ENCODE peak calls at places on chromosomes 7 and 10, in eight cellular contexts. X, L, V, Y, A, N, O and W are unnamed samples. For H3K27me3, the result is how much of the 10 kb centered on the place peaks cover.

GRCh38 chr7:141946874-141947273 is at the start of gene CLEC5A:
- DNase-seq in N (no peak), X (no peak), Y (no peak), O (no peak), V (no peak), A (no peak), L (no peak), W (no peak)

GRCh38 chr10:43237631-43238446 is 29.0 kb downstream of the RASGEF1A start:
- DNase-seq in L (no peak), V (no peak), O (no peak), A (no peak), X (no peak), Y (no peak), N (peak), W (no peak)

GRCh38 chr10:17005621-17006566 is 123.7 kb downstream of the CUBN start:
- DNase-seq in A (no peak), V (no peak), X (no peak), Y (no peak), L (no peak), N (no peak), O (no peak), W (no peak)

GRCh38 chr7:154484406-154484805 is 432.2 kb downstream of the DPP6 start:
- DNase-seq in X (no peak), Y (no peak), A (no peak), N (no peak), V (peak), O (no peak), L (no peak), W (no peak)

GRCh38 chr7:37201003-37201875 is 247.4 kb downstream of the ELMO1 start:
- DNase-seq in N (peak), L (peak), V (peak), Y (no peak), X (peak), A (peak), O (peak), W (peak)

GRCh38 chr10:12638103-12638502 is 288.8 kb downstream of the CAMK1D start:
- DNase-seq in L (no peak), N (no peak), X (no peak), A (peak), Y (no peak), O (no peak), V (peak), W (no peak)

GRCh38 chr7:101510297-101510696 is 118.8 kb downstream of the MYL10 start:
- DNase-seq in V (no peak), Y (no peak), A (no peak), L (no peak), N (no peak), O (no peak), X (no peak), W (no peak)

GRCh38 chr7:156003220-156004162 is 191.2 kb upstream of the SHH start:
- DNase-seq in O (no peak), N (no peak), A (no peak), L (no peak), Y (no peak), V (no peak), X (no peak), W (no peak)

GRCh38 chr10:22379059-22379458 is 33.8 kb downstream of the SPAG6 start:
- DNase-seq in A (no peak), Y (no peak), V (no peak), X (no peak), O (no peak), N (no peak), L (no peak), W (no peak)

GRCh38 chr10:76085773-76086570 is 654.5 kb downstream of the LRMDA start:
- DNase-seq in O (no peak), A (no peak), V (no peak), Y (no peak), L (no peak), N (no peak), X (no peak), W (no peak)
- H3K27ac ChIP-seq in O (peak), A (no peak), V (no peak), Y (no peak), L (no peak), N (peak), X (no peak), W (no peak)

DNA sequence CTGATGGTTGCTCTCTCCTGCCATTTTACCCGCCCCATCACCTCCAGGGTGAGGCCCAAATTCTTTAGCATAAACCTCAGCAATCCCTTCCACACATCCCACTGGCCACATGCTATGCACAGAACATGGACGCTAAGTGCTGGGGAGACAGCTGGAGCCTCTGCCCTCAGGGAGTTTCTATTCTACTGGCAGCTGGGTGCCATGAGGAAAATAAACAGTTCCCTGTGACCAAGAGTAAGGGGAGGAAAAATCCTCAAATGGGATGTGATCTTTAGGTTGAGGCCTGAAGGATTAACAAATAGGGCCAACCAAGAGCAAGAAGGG is 1.2 kb downstream of the PARP12 start:
- DNase-seq in X (no peak), A (no peak), L (no peak), V (no peak), N (no peak), O (no peak), Y (no peak), W (no peak)
- H3K4me3 ChIP-seq in X (no peak), A (peak), L (peak), V (no peak), N (peak), O (peak), Y (peak), W (no peak)

GRCh38 chr7:27144799-27145166 is 1.3 kb upstream of the HOXA5 start:
- DNase-seq in A (no peak), N (peak), V (no peak), Y (no peak), O (no peak), X (no peak), L (no peak), W (no peak)

GRCh38 chr7:27145167-27145883 is 1.8 kb upstream of the HOXA5 start:
- DNase-seq in X (no peak), A (no peak), V (no peak), N (peak), O (no peak), Y (no peak), L (no peak), W (no peak)

GRCh38 chr7:27143022-27143949 is at the start of gene HOXA5:
- DNase-seq in X (no peak), L (peak), Y (peak), N (peak), A (no peak), V (peak), O (no peak), W (no peak)

GRCh38 chr7:27142562-27143021 is 889 bp downstream of the HOXA5 start:
- DNase-seq in L (no peak), A (no peak), O (no peak), Y (no peak), N (no peak), V (no peak), X (no peak), W (no peak)

GRCh38 chr7:27143950-27144798 is 693 bp upstream of the HOXA5 start:
- DNase-seq in L (no peak), V (no peak), Y (no peak), X (no peak), A (no peak), N (no peak), O (no peak), W (no peak)
- H3K27me3 ChIP-seq in L (half or more), V (half or more), Y (under half), X (half or more), A (under half), N (under half), O (under half), W (under half)

GRCh38 chr10:59384761-59385160 is 22.4 kb upstream of the FAM13C start:
- DNase-seq in Y (no peak), N (no peak), V (no peak), X (no peak), L (no peak), A (no peak), O (no peak), W (no peak)

GRCh38 chr10:59382831-59383295 is 20.5 kb upstream of the FAM13C start:
- DNase-seq in O (no peak), X (no peak), L (no peak), N (peak), V (no peak), Y (no peak), A (no peak), W (no peak)

GRCh38 chr10:59381687-59382086 is 19.3 kb upstream of the FAM13C start:
- DNase-seq in L (no peak), A (no peak), X (no peak), V (no peak), Y (no peak), O (no peak), N (no peak), W (no peak)

GRCh38 chr10:59383436-59383835 is 21.1 kb upstream of the FAM13C start:
- DNase-seq in O (no peak), N (no peak), V (no peak), Y (no peak), L (no peak), X (no peak), A (no peak), W (no peak)

DNA sequence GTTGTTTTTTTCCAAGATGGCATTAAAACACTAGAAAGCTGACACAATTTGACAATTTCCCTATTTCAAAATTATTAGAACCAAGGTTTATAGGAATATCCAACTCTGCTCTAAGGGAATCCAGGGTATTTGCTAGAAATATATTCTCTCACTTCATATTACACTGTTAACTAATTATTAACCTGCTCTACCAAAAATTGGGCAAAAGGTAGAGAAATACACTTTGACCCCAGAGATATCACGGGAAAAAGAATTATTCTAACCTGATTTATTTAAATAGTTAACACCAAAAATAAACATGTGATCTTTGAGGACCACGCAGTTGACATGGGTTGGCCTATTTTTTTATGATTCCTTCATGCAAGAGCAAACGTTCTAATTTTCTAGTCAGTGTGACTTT is 21.6 kb upstream of the FAM13C start:
- DNase-seq in Y (no peak), X (no peak), A (no peak), O (no peak), N (no peak), L (no peak), V (no peak), W (no peak)
- H3K27ac ChIP-seq in Y (no peak), X (no peak), A (no peak), O (peak), N (no peak), L (no peak), V (no peak), W (no peak)

GRCh38 chr7:114921636-114922150 is at the start of gene MDFIC:
- DNase-seq in N (peak), X (no peak), L (no peak), V (no peak), Y (no peak), O (no peak), A (no peak), W (peak)

GRCh38 chr7:114922151-114922651 is 307 bp downstream of the MDFIC start:
- DNase-seq in L (peak), V (peak), N (peak), Y (no peak), A (peak), O (no peak), X (peak), W (peak)

GRCh38 chr7:114923403-114923713 is 1.5 kb downstream of the MDFIC start:
- DNase-seq in O (no peak), N (no peak), Y (no peak), A (no peak), X (no peak), L (no peak), V (no peak), W (no peak)

GRCh38 chr7:114924066-114924712 is 2.3 kb downstream of the MDFIC start:
- DNase-seq in V (no peak), N (no peak), O (no peak), X (no peak), L (no peak), A (no peak), Y (no peak), W (no peak)

DNA sequence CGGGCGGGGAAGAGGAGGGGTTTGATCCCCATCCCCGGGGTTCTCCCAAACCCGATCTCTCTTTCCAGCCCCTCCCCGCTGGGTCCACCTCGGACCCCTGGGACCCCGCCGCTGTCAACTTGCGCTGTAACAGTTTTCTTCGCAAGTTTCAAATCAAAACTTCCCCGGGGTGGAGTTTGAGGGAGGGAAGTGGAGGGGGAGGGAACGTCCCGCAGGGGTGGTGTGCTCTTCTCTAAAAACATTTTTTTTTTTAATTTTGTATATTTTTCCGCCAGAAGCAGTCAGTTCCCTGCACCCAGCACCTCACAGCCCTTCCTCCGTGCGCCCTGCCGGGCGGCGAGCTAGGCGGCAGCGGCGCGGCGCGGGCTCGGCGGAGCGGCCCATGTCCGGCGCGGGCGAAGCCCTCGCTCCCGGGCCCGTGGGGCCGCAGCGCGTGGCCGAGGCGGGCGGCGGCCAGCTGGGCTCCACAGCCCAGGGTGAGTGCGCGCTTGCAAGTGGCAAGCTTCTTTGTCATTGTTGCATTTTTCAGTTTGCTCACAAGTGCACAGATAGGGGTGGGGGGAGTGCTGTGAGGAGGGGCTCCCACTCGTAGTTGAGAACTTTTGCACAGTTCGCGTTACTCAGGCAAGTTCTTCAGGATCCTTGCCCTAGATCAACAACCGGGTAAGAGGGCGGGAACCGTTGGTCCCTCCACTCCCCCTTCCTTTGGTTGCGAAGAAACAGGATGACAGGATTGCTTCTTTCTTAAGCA is 933 bp downstream of the MDFIC start:
- DNase-seq in L (no peak), O (no peak), N (peak), Y (peak), X (peak), A (peak), V (peak), W (peak)
- H3K4me3 ChIP-seq in L (peak), O (peak), N (peak), Y (peak), X (peak), A (peak), V (peak), W (peak)

DNA sequence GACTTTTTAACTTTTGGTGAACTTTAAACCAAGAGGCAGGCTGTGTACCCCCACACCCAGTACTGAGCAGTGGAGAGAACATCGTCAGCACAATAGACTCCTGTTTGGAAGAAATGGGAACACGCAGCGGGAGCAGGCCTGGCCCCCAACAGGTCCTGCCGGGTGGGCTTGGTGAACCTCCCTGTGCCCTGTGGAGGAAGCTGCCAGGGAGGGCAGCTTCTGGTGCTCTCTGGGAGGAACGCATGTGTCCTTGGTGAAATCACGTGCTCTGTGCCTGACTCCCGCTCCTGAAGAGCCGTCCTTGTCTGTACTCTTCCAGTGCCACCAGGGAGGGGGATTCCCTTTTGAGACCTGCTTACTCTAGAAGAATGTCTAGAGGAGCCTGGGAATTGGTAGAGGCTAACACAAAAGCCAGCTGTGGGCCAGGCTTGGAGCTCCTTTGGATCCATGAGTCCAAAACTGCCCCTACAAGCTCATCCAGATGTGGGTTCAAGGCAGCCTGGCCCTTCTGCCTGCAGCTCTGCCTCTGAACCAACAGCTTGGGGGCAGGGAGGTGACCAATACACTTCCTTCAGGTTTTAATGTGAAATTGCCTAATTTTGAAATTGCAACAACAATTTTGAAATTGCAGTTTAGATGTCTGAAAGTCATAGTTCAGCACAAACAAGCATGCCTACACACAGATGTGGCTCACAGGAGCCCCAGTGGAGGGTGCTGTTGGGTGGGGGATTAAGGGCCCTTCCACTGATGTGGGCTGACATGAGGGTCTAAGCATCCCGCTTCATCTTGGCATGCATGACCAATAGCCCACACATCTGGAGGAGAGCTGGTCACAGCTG is 31.8 kb downstream of the CHAT start:
- DNase-seq in A (no peak), X (no peak), O (no peak), Y (no peak), L (no peak), V (no peak), N (no peak), W (no peak)
- H3K27me3 ChIP-seq in A (under half), X (under half), O (under half), Y (under half), L (under half), V (under half), N (under half), W (under half)

GRCh38 chr10:50299948-50300669 is 48.8 kb upstream of the ASAH2 start:
- DNase-seq in X (no peak), N (no peak), Y (no peak), A (no peak), L (no peak), O (no peak), V (no peak), W (no peak)

GRCh38 chr10:50309342-50309741 is 58.0 kb upstream of the ASAH2 start:
- DNase-seq in A (no peak), L (no peak), X (no peak), N (no peak), Y (no peak), V (no peak), O (no peak), W (no peak)

DNA sequence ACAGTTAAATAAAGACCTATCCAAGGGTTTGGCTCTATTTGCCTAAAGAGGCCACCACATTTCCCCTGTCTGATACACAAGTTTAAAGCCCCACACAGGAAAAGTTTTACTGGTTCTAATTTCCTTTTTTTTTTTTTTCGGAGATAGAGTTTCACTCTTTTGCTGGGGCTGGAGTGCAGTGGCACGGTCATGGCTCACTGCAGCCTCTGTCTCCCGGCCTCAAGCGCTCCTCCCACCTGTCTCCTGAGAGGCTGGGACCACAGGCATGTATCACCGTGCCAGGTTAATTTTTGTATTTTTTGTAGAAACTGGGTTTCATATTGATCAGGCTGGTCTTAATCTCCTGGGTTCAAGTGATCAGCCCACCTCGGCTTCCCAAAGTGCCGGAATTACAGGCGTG is 53.3 kb upstream of the ASAH2 start:
- DNase-seq in V (no peak), Y (no peak), N (no peak), O (no peak), A (no peak), X (no peak), L (no peak), W (no peak)
- H3K27ac ChIP-seq in V (no peak), Y (no peak), N (no peak), O (no peak), A (no peak), X (no peak), L (no peak), W (no peak)

DNA sequence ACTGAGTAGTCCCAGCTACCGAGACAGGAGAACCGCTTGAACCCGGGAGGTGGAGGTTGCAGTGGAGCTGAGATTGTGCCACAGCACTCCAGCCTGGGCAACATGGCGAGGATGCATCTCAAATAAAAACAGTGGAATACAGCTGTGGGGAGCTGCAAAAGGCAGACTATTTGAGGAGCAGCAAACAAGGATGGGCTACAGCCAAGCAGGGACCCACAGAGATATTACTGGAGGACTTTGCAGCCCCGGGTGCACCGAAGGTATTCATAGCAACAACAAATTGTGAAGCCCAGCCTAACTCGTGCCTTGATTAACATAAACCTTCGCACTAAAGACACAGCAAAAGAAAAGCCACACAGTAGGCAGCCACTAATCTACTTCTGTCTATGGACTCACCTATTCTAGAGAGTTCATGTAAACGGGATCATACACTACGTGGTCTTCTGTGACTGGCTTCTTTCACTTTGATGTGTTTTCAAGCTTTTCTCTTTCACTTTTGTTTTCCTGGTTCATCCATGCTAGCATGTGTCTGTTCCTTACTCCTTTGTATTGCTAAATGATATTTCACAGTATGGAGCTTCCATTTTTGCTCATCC is 34.0 kb downstream of the PODXL start:
- DNase-seq in A (no peak), L (no peak), V (no peak), Y (no peak), O (no peak), X (no peak), N (no peak), W (no peak)
- H3K4me3 ChIP-seq in A (peak), L (no peak), V (no peak), Y (no peak), O (no peak), X (no peak), N (no peak), W (no peak)

GRCh38 chr7:33996899-33997298 is 91.6 kb downstream of the BMPER start:
- DNase-seq in Y (no peak), A (no peak), V (no peak), N (no peak), O (no peak), L (no peak), X (no peak), W (no peak)
- H3K27me3 ChIP-seq in Y (under half), A (under half), V (under half), N (under half), O (under half), L (under half), X (under half), W (under half)